ENCODE peak calls at places on chromosomes 7 and 10, in nine cellular contexts. D is pancreas, J is upper lobe of right lung, K is esophagus squamous epithelium, I is endodermal cell, Z is neural progenitor cell, M is cardiac muscle cell, B is transverse colon, N is psoas muscle. F is an unnamed sample.

GRCh38 chr7:148972360-148972759 is 55.9 kb downstream of the PDIA4 start:
- DNase-seq in N (peak; percentile 41), D (no peak), M (no peak), J (no peak), I (no peak), K (no peak), B (no peak), Z (no peak), F (no peak)

GRCh38 chr10:129622736-129623135 is 155.7 kb downstream of the MGMT start:
- DNase-seq in D (no peak), J (no peak), N (no peak), K (no peak), M (peak; percentile 30), I (no peak), B (no peak), Z (peak; percentile 14), F (no peak)

GRCh38 chr10:69783515-69783914 is 18.2 kb upstream of the COL13A1 start:
- DNase-seq in N (no peak), I (no peak), Z (no peak), M (no peak), D (no peak), K (no peak), B (no peak), J (no peak), F (no peak)

GRCh38 chr10:102312683-102313082 is 67.4 kb downstream of the GBF1 start:
- DNase-seq in I (no peak), K (no peak), M (no peak), Z (no peak), J (no peak), B (no peak), N (no peak), D (no peak), F (no peak)

GRCh38 chr10:113524120-113524519 is 28.7 kb upstream of the HABP2 start:
- DNase-seq in D (no peak), B (no peak), M (no peak), I (peak; percentile 86), N (no peak), J (no peak), Z (peak; percentile 45), K (no peak), F (no peak)

GRCh38 chr7:2260820-2261219 is 18.8 kb downstream of the NUDT1 start:
- DNase-seq in D (peak; percentile 80), M (peak; percentile 33), N (no peak), J (peak; percentile 93), I (no peak), B (no peak), Z (no peak), K (no peak), F (no peak)

GRCh38 chr10:77286851-77287250 is 350.8 kb downstream of the KCNMA1 start:
- DNase-seq in I (no peak), J (no peak), N (no peak), M (no peak), B (no peak), Z (no peak), D (no peak), K (no peak), F (no peak)

GRCh38 chr7:11343818-11344413 is 370.2 kb downstream of the PHF14 start:
- DNase-seq in N (no peak), J (no peak), K (no peak), M (peak; percentile 56), I (no peak), B (no peak), D (no peak), Z (peak; percentile 60), F (no peak)

GRCh38 chr7:131425992-131426391 is 98.3 kb downstream of the MKLN1 start:
- DNase-seq in J (no peak), N (no peak), B (no peak), Z (no peak), K (no peak), M (no peak), D (no peak), I (no peak), F (no peak)

GRCh38 chr10:75607576-75607975 is 176.2 kb downstream of the LRMDA start:
- DNase-seq in K (no peak), B (no peak), Z (no peak), J (no peak), M (peak; percentile 15), N (no peak), I (no peak), D (no peak), F (no peak)

GRCh38 chr10:83678850-83679249 is 460.5 kb upstream of the GHITM start:
- DNase-seq in J (no peak), N (no peak), D (no peak), B (no peak), Z (no peak), I (no peak), M (no peak), K (no peak), F (no peak)

GRCh38 chr10:2885276-2885955 is 181.9 kb upstream of the PFKP start:
- DNase-seq in D (no peak), Z (no peak), M (no peak), K (no peak), J (no peak), I (peak; percentile 29), B (no peak), N (no peak), F (no peak)

GRCh38 chr10:29926649-29927048 is 132.7 kb downstream of the JCAD start:
- DNase-seq in N (no peak), B (no peak), M (no peak), I (peak; percentile 52), Z (peak; percentile 32), K (no peak), D (no peak), J (no peak), F (no peak)

GRCh38 chr7:2525161-2525930 is 5.8 kb downstream of the LFNG start:
- DNase-seq in K (no peak), N (no peak), Z (no peak), J (no peak), B (peak; percentile 41), I (no peak), D (peak; percentile 91), M (no peak), F (no peak)

GRCh38 chr7:94975316-94975715 is 67.9 kb downstream of the PPP1R9A start:
- DNase-seq in M (no peak), D (no peak), Z (no peak), K (no peak), J (no peak), I (no peak), B (no peak), N (no peak), F (no peak)

DNA sequence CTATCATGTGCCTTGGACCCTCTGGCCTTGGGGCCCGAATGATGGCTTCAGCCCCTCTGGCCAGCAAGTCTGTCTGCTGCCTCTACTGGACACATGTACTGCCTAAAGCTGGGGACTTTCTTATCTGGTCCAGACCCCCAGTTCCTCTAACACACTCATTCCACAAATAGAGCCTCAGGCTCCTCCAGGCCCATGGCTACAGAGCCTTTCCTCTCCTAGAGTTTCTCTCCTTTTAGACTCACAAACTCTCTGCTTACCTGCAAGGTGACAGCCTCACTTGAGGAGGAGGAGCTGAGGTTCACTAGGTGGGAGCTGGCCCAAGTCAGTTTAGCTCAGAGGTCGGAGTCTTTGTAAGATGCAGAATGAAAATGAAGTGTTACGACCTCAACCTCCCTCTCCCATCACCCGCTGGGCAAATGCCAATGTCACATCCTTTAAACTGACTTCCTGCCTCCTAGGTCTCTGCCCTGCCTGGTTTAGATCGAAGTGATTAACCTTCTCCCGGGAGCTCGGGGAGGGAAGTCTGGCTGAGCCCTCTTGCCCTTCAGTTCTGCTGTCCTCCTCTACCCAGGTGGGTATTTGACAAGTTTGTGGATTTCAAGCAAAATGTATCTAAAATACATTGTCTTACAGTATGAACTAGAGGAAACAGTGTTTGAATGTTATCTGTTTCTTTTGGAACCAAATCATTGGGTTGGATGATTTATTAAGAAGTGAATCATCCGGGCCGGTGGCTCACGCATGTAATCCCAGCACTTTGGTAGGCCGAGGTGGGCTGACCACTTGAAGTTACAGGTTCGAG is 71.8 kb upstream of the TNS3 start:
- DNase-seq in Z (no peak), N (no peak), I (peak; percentile 66), D (no peak), K (no peak), J (no peak), M (no peak), B (no peak), F (no peak)
- H3K27ac ChIP-seq in Z (no peak overlapping the region), N (no peak overlapping the region), I (no peak overlapping the region), D (no peak overlapping the region), K (no peak overlapping the region), J (no peak overlapping the region), M (no peak overlapping the region), B (no peak overlapping the region), F (no peak overlapping the region)

DNA sequence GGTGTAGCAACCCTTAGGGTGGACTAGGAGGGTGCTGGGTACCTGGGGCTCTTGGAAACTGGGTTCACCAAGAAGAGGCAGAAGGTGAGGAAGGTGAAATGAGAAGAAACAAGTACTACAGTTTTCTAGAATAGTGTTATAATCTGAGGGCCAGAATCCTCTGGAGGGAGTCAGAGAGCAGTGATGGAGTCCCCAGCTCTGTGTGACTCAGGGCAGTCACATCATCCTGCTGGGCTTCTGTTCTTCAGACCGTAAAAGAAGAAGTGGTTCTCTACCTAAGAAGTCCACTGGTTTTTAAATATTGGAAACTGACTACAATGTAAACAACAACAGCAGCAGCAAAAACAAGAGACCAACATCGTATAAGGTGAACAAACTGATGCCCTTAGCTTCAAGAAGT is 197.3 kb downstream of the PRPF18 start:
- DNase-seq in N (no peak), Z (peak; percentile 48), M (no peak), B (no peak), D (no peak), J (no peak), K (no peak), I (peak; percentile 72), F (no peak)
- TF ChIP-seq CTCF in N (no peak), Z (peak; percentile 45), M (peak; percentile 25), B (no peak), D (no peak), J (no peak), K (no peak), I (peak; percentile 72), F (no peak)

GRCh38 chr10:133241501-133242205 is 4.0 kb downstream of the VENTX start:
- DNase-seq in D (peak; percentile 62), B (no peak), K (no peak), Z (no peak), N (no peak), I (no peak), J (no peak), M (no peak), F (no peak)

GRCh38 chr10:133237241-133238065 is at the start of gene VENTX:
- DNase-seq in Z (peak; percentile 90), M (no peak), K (no peak), B (no peak), J (no peak), I (peak; percentile 99), D (no peak), N (no peak), F (no peak)

GRCh38 chr10:133238066-133238804 is 580 bp downstream of the VENTX start:
- DNase-seq in D (no peak), J (no peak), M (no peak), I (no peak), N (no peak), K (no peak), B (no peak), Z (peak; percentile 53), F (no peak)

GRCh38 chr10:133242611-133243356 is 5.1 kb downstream of the VENTX start:
- DNase-seq in B (no peak), M (no peak), I (no peak), J (no peak), N (no peak), D (no peak), Z (no peak), K (no peak), F (no peak)

GRCh38 chr10:133239990-133240389 is 2.3 kb downstream of the VENTX start:
- DNase-seq in J (no peak), Z (no peak), I (no peak), K (no peak), D (no peak), M (no peak), B (no peak), N (no peak), F (no peak)
- H3K27me3 ChIP-seq in J (peaks cover 71% of the 10 kb centered on the region), Z (peaks cover 63% of the 10 kb centered on the region), I (peaks cover 35% of the 10 kb centered on the region), K (peaks cover 22% of the 10 kb centered on the region), D (peaks cover 7% of the 10 kb centered on the region), M (peaks cover 49% of the 10 kb centered on the region), B (peaks cover 93% of the 10 kb centered on the region), N (peaks cover 90% of the 10 kb centered on the region), F (peaks cover 23% of the 10 kb centered on the region)

GRCh38 chr10:118870467-118871243 is 115.9 kb upstream of the CACUL1 start:
- DNase-seq in J (no peak), M (peak; percentile 44), D (no peak), N (no peak), Z (peak; percentile 12), K (no peak), B (no peak), I (peak; percentile 66), F (no peak)
- H3K27ac ChIP-seq in J (no peak overlapping the region), M (peak overlapping the region; percentile 31), D (peak overlapping the region; percentile 19), N (no peak overlapping the region), Z (no peak overlapping the region), K (no peak overlapping the region), B (no peak overlapping the region), I (no peak overlapping the region), F (no peak overlapping the region)

F was measured in dorsolateral prefrontal cortex.